ENCODE peak calls at places on chromosomes 11 and 22, in eight cellular contexts. D is heart right ventricle, M is Panc1, F is right lobe of liver, V is fibroblast of lung, A is endodermal cell, X is lung, R is cardiac muscle cell. Q is an unnamed sample.

GRCh38 chr11:30717621-30718020 is 131.5 kb upstream of the MPPED2 start:
- DNase-seq in X (no peak), V (no peak), D (no peak), A (no peak), R (no peak), F (no peak), M (no peak), Q (no peak)

GRCh38 chr22:44669725-44670027 is 32.3 kb upstream of the PRR5 start:
- DNase-seq in X (no peak), M (no peak), V (no peak), F (no peak), A (peak), R (peak), D (no peak), Q (no peak)

GRCh38 chr22:28864878-28865596 is 18.3 kb upstream of the ZNRF3 start:
- DNase-seq in F (peak), M (no peak), X (peak), R (no peak), V (no peak), D (no peak), A (no peak), Q (no peak)

GRCh38 chr22:42930810-42931420 is 73.8 kb upstream of the ARFGAP3 start:
- DNase-seq in D (peak), V (peak), M (no peak), A (peak), F (no peak), R (no peak), X (no peak), Q (no peak)

GRCh38 chr11:123742334-123742733 is 874 bp upstream of the ZNF202 start:
- DNase-seq in D (no peak), V (no peak), A (peak), X (no peak), M (no peak), R (peak), F (no peak), Q (no peak)

GRCh38 chr11:65540290-65541092 is 15.6 kb downstream of the SCYL1 start:
- DNase-seq in V (peak), R (peak), D (peak), X (peak), M (no peak), A (peak), F (peak), Q (peak)

GRCh38 chr22:41021655-41022454 is 70.5 kb upstream of the EP300 start:
- DNase-seq in M (no peak), V (peak), X (peak), A (peak), R (peak), F (peak), D (peak), Q (peak)

GRCh38 chr22:46219650-46220049 is 30.4 kb downstream of the CDPF1 start:
- DNase-seq in F (no peak), A (no peak), M (no peak), V (no peak), X (no peak), D (no peak), R (no peak), Q (no peak)

GRCh38 chr11:120331301-120331966 is 4.8 kb upstream of the ARHGEF12 start:
- DNase-seq in R (peak), A (no peak), V (peak), F (no peak), X (no peak), M (no peak), D (peak), Q (no peak)

GRCh38 chr11:34234086-34234740 is 123.6 kb downstream of the ABTB2 start:
- DNase-seq in D (no peak), F (no peak), A (peak), R (peak), V (peak), M (no peak), X (peak), Q (peak)

GRCh38 chr11:123145661-123146060 is 49.4 kb downstream of the CLMP start:
- DNase-seq in A (no peak), M (no peak), D (no peak), R (no peak), F (no peak), V (no peak), X (no peak), Q (no peak)

GRCh38 chr11:69928124-69928523 is 108.9 kb upstream of the FGF3 start:
- DNase-seq in F (no peak), R (no peak), A (peak), M (no peak), X (no peak), V (no peak), D (no peak), Q (no peak)

GRCh38 chr11:44530413-44531115 is 34.9 kb upstream of the CD82 start:
- DNase-seq in M (no peak), A (no peak), R (peak), D (no peak), X (no peak), F (no peak), V (peak), Q (no peak)

GRCh38 chr11:61328351-61328750 is 4.6 kb downstream of the DDB1 start:
- DNase-seq in D (no peak), X (no peak), F (no peak), M (no peak), A (no peak), R (no peak), V (no peak), Q (no peak)

GRCh38 chr11:61327669-61328071 is 5.2 kb downstream of the DDB1 start:
- DNase-seq in V (peak), X (no peak), D (no peak), R (no peak), F (no peak), M (no peak), A (no peak), Q (no peak)

GRCh38 chr11:61332266-61332822 is 561 bp downstream of the DDB1 start:
- DNase-seq in A (no peak), M (no peak), D (no peak), F (no peak), X (no peak), R (peak), V (peak), Q (no peak)

GRCh38 chr11:61331636-61332035 is 1.3 kb downstream of the DDB1 start:
- DNase-seq in X (no peak), R (no peak), A (no peak), D (no peak), V (no peak), F (no peak), M (no peak), Q (no peak)

DNA sequence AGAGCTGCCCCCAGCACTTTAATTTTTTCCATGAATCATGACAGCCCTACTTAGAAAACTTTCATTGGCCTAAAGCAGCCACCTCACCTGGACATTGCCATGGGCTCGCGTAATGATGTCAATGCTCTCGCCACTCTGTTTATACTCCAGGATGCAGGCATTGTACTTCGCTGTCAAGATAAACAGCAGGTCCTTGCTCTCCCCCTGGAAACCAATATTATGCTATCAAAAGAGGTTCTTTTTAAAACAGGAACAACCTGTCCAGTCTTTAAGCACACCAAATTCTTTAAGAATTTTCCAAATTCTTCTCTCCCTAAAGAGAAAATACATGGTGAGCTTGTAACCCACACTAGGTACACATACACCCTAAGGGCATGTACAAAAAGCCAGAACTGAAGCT is 3.0 kb downstream of the DDB1 start:
- DNase-seq in X (no peak), R (no peak), A (no peak), V (no peak), F (no peak), M (no peak), D (no peak), Q (no peak)
- H3K27ac ChIP-seq in X (no peak), R (no peak), A (no peak), V (no peak), F (no peak), M (no peak), D (no peak), Q (no peak)

GRCh38 chr11:64285885-64286800 is 495 bp downstream of the GPR137 start:
- DNase-seq in X (no peak), R (no peak), D (no peak), A (no peak), F (peak), M (no peak), V (no peak), Q (no peak)
- TF ChIP-seq CTCF in X (no peak), R (no peak), D (no peak), A (no peak), F (no peak), M (no peak), V (no peak), Q (no peak)

DNA sequence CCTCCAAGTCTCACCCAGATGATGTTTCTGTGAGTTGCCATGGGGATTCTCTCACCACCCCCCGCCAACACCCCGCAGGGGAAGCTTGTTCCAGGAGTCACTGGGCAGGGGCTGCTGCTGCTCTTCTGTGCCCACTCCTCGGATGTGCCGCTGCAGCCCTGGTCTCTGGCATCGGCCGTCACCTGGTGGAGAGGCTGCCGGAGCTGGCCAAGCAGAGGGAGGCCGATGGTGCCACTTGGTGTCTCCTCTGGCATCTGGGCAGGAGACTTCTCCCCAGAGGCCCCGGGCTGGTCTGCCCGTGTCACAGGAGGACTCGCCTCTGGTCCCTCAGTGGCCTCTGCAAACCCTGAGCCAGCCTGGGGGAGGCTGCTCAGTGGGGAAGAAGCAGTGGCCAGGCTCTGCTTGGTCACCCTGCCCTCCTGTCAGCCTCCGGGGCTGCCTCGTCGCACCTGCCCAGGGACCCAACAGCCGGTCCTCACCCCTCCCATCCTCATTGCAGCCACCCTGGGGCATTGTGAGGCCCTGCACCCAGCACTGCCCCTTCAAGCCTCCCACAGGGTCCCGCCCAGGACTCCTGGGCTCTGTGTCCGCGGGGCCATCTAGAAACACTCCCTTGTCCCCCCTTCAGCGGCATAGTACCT is 420 bp upstream of the ADORA2A start:
- DNase-seq in M (no peak), V (no peak), D (no peak), A (no peak), F (no peak), X (no peak), R (no peak), Q (no peak)
- H3K27ac ChIP-seq in M (no peak), V (no peak), D (peak), A (no peak), F (no peak), X (no peak), R (no peak), Q (no peak)

GRCh38 chr11:880447-880846 is 30.2 kb downstream of the CHID1 start:
- DNase-seq in A (no peak), R (no peak), M (no peak), D (no peak), F (no peak), V (no peak), X (no peak), Q (no peak)
- TF ChIP-seq CTCF in A (peak), R (no peak), M (no peak), D (no peak), F (no peak), V (no peak), X (no peak), Q (no peak)

DNA sequence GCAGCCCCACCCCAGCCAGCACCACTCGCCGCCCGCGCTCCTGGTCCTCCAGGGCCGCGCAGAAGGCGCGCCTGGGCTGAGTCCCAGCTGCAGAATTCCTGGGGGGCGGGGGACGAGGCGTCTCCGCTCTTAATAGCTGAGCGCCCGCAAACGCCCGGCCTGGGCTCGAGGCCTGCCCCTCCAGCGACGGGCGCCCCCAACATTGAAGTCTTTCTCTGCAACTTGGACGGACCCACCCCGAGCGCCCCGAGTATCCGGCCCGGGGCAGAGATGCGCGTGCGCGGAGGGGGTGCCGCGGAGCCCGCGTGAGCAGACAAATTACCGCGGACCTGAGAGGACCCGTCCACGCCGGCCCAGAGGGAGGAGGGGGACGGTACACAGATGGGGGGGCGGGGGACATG is 6.7 kb upstream of the SYT7 start:
- DNase-seq in M (no peak), R (peak), V (peak), D (peak), X (peak), A (peak), F (no peak), Q (peak)
- H3K27ac ChIP-seq in M (no peak), R (no peak), V (no peak), D (peak), X (peak), A (no peak), F (no peak), Q (peak)

DNA sequence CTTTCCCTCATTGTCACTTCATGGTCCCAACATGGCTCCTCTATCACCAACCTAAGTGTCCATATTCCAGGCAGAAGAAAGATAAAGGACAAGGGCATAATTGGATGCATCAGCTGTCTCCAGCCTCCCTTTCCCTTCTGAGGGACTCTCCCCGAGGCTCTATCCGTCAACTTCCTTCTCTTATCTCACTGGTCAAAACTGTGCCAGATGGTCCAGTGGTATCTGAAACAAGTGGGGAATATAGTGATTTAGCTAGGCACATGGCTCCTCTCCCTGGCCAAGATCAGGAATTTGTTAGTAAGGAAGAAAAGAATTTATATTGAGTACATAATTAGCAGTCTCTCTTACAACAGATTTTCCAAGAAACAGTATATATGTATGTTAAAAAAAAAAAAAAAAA is 12.6 kb upstream of the SPON1 start:
- DNase-seq in F (no peak), V (no peak), X (no peak), R (peak), M (no peak), D (no peak), A (no peak), Q (no peak)
- TF ChIP-seq CTCF in F (no peak), V (no peak), X (no peak), R (peak), M (no peak), D (no peak), A (no peak), Q (no peak)

DNA sequence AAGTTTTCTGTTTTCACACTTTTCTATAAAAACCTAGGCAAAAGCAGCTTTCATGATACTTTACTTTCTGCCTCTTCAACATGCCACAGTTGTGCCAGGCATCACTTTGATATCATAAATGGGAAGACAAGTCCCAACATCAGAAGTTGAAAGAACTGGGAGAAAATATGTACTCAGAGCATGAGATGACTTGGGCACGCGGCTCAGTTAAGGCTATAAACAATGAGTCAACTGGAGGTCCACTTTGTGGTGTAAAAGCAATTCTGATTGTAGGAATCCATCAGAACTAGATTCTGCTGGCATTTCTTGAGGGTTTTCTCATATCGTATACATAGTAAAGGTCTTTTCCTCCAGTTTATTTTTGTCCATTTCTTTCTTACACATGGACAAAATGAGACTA is 109.7 kb upstream of the USP47 start:
- DNase-seq in V (peak), A (no peak), R (no peak), M (no peak), F (no peak), X (no peak), D (no peak), Q (no peak)
- H3K27ac ChIP-seq in V (no peak), A (no peak), R (no peak), M (no peak), F (no peak), X (no peak), D (no peak), Q (no peak)

GRCh38 chr11:86275493-86276370 is 26.3 kb upstream of the HIKESHI start:
- DNase-seq in A (no peak), M (no peak), X (no peak), D (no peak), R (no peak), F (no peak), V (no peak), Q (no peak)
- TF ChIP-seq CTCF in A (peak), M (peak), X (no peak), D (no peak), R (no peak), F (no peak), V (no peak), Q (no peak)

DNA sequence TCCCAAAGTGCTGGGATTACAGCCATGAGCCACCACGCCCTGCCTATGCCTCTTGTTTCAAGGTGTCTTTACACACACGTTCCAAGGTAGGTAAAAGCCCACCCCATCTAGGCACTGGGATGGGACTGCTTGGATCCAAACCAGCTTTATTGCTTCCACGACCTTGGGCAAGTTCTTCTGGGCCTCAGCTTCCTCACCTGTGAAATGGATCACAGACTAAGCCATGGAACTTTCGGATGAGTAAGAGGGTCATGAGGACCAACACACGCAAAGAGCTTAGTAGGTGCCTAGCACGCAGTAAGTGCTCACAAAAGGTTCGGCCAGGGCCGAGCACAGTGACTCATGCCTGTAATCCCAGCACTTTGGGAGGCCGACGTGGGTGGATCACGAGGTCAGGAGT is 15.6 kb downstream of the RHOD start:
- DNase-seq in F (no peak), R (no peak), D (no peak), X (no peak), A (no peak), V (no peak), M (no peak), Q (no peak)
- H3K27ac ChIP-seq in F (no peak), R (no peak), D (no peak), X (no peak), A (no peak), V (no peak), M (no peak), Q (no peak)